ENCODE peak calls at places on chromosome 22, in ten cellular contexts. S is stromal cell of bone marrow; J is T-helper 2 cell; T is stimulated activated CD4-positive, alpha-beta T cell treated with anti-CD3 and anti-CD28 coated beads, Interleukin-2, amount 100 ng/mL, for 48 hours; M is fibroblast of pulmonary artery; I is activated CD8-positive, alpha-beta memory T cell treated with anti-CD3 and anti-CD28 coated beads, Interleukin-2, amount 50 U/mL, for 48 hours; Y is NCI-H1436; X is natural killer cell; C is cardiac septum; W is T-cell. A is an unnamed sample.

GRCh38 chr22:17281026-17281809 is 62.0 kb upstream of the ADA2 start:
- DNase-seq in J (no peak), C (no peak), Y (no peak), X (no peak), W (no peak), M (no peak), I (no peak), T (no peak), S (no peak), A (no peak)

GRCh38 chr22:22870577-22871398 is 16.8 kb upstream of the IGLL5 start:
- DNase-seq in T (no peak), J (no peak), X (no peak), C (no peak), I (no peak), S (no peak), Y (no peak), W (no peak), M (no peak), A (no peak)

GRCh38 chr22:21012446-21013407 is 2.2 kb upstream of the P2RX6 start:
- DNase-seq in M (no peak), S (no peak), T (no peak), I (no peak), C (no peak), W (no peak), J (no peak), Y (no peak), X (no peak), A (no peak)

GRCh38 chr22:44276041-44276440 is 36.7 kb downstream of the SHISAL1 start:
- DNase-seq in T (no peak), Y (no peak), S (no peak), X (no peak), J (no peak), C (no peak), W (no peak), M (no peak), I (no peak), A (no peak)

GRCh38 chr22:41995211-41995610 is 3.4 kb upstream of the WBP2NL start:
- DNase-seq in C (no peak), M (no peak), S (no peak), W (no peak), I (no peak), X (no peak), J (no peak), Y (no peak), T (no peak), A (no peak)

GRCh38 chr22:16958475-16958874 is 49.5 kb downstream of the GAB4 start:
- DNase-seq in C (no peak), J (no peak), X (no peak), T (no peak), I (no peak), Y (no peak), S (no peak), M (no peak), W (no peak), A (no peak)

GRCh38 chr22:45478108-45478771 is 24.4 kb upstream of the FBLN1 start:
- DNase-seq in T (no peak), S (peak), C (no peak), Y (no peak), J (no peak), M (peak), I (no peak), X (no peak), W (no peak), A (no peak)

GRCh38 chr22:41181349-41182241 is 23.5 kb upstream of the L3MBTL2 start:
- DNase-seq in J (no peak), C (no peak), I (peak), M (peak), S (peak), X (no peak), T (no peak), W (no peak), Y (no peak), A (no peak)

GRCh38 chr22:49976439-49977175 is 16.0 kb downstream of the PIM3 start:
- DNase-seq in Y (no peak), W (peak), X (peak), S (no peak), T (no peak), C (peak), J (peak), I (peak), M (no peak), A (no peak)

GRCh38 chr22:30413001-30413400 is 12.6 kb upstream of the MTFP1 start:
- DNase-seq in C (no peak), T (no peak), X (no peak), I (no peak), M (no peak), Y (no peak), S (no peak), J (no peak), W (no peak), A (no peak)

GRCh38 chr22:18145676-18146388 is 4.1 kb upstream of the USP18 start:
- DNase-seq in M (no peak), S (no peak), C (peak), X (no peak), W (no peak), I (no peak), T (no peak), Y (no peak), J (no peak), A (no peak)

A was measured in effector CD8-positive, alpha-beta T cell.